ENCODE peak calls at places on chromosomes 6 and 20, in eight cellular contexts. One of them, this sample, is unnamed.

GRCh38 chr20:41003143-41003932 is 25.3 kb upstream of the TOP1 start:
- DNase-seq in mesothelial cell of epicardium: no peak
- DNase-seq in HCT116: peak
- DNase-seq in progenitor cell of endocrine pancreas: no peak
- DNase-seq in CD4-positive, alpha-beta T cell: peak
- DNase-seq in HL-60: peak
- DNase-seq in non-pigmented ciliary epithelial cell: peak
- DNase-seq in ELR: peak
- DNase-seq in this sample: no peak

GRCh38 chr6:28683945-28684538 is 158.4 kb downstream of the GPX5 start:
- DNase-seq in HCT116: peak
- DNase-seq in ELR: peak
- DNase-seq in CD4-positive, alpha-beta T cell: no peak
- DNase-seq in non-pigmented ciliary epithelial cell: no peak
- DNase-seq in progenitor cell of endocrine pancreas: no peak
- DNase-seq in mesothelial cell of epicardium: no peak
- DNase-seq in HL-60: no peak
- DNase-seq in this sample: no peak

GRCh38 chr6:169513478-169514193 is 188.2 kb downstream of the WDR27 start:
- DNase-seq in HCT116: no peak
- DNase-seq in CD4-positive, alpha-beta T cell: no peak
- DNase-seq in progenitor cell of endocrine pancreas: no peak
- DNase-seq in mesothelial cell of epicardium: no peak
- DNase-seq in non-pigmented ciliary epithelial cell: no peak
- DNase-seq in HL-60: no peak
- DNase-seq in ELR: no peak
- DNase-seq in this sample: no peak

GRCh38 chr6:24431045-24431451 is 28.3 kb downstream of the MRS2 start:
- DNase-seq in mesothelial cell of epicardium: no peak
- DNase-seq in ELR: peak
- DNase-seq in HCT116: peak
- DNase-seq in progenitor cell of endocrine pancreas: no peak
- DNase-seq in CD4-positive, alpha-beta T cell: no peak
- DNase-seq in HL-60: peak
- DNase-seq in non-pigmented ciliary epithelial cell: no peak
- DNase-seq in this sample: no peak

GRCh38 chr20:3658019-3658707 is 5.0 kb downstream of the GFRA4 start:
- DNase-seq in ELR: no peak
- DNase-seq in progenitor cell of endocrine pancreas: no peak
- DNase-seq in HCT116: no peak
- DNase-seq in CD4-positive, alpha-beta T cell: no peak
- DNase-seq in HL-60: no peak
- DNase-seq in mesothelial cell of epicardium: peak
- DNase-seq in non-pigmented ciliary epithelial cell: no peak
- DNase-seq in this sample: no peak

GRCh38 chr6:14977747-14978382 is 268.0 kb upstream of the JARID2 start:
- DNase-seq in progenitor cell of endocrine pancreas: no peak
- DNase-seq in mesothelial cell of epicardium: no peak
- DNase-seq in ELR: no peak
- DNase-seq in HL-60: no peak
- DNase-seq in HCT116: no peak
- DNase-seq in CD4-positive, alpha-beta T cell: no peak
- DNase-seq in non-pigmented ciliary epithelial cell: no peak
- DNase-seq in this sample: no peak

GRCh38 chr6:160933256-160933655 is 58.3 kb upstream of the MAP3K4 start:
- DNase-seq in HL-60: no peak
- DNase-seq in non-pigmented ciliary epithelial cell: no peak
- DNase-seq in progenitor cell of endocrine pancreas: no peak
- DNase-seq in HCT116: no peak
- DNase-seq in mesothelial cell of epicardium: no peak
- DNase-seq in CD4-positive, alpha-beta T cell: no peak
- DNase-seq in ELR: no peak
- DNase-seq in this sample: no peak

GRCh38 chr6:35831257-35832007 is 26.3 kb downstream of the LHFPL5 start:
- DNase-seq in HCT116: no peak
- DNase-seq in mesothelial cell of epicardium: no peak
- DNase-seq in non-pigmented ciliary epithelial cell: no peak
- DNase-seq in CD4-positive, alpha-beta T cell: no peak
- DNase-seq in progenitor cell of endocrine pancreas: no peak
- DNase-seq in ELR: no peak
- DNase-seq in HL-60: no peak
- DNase-seq in this sample: no peak

GRCh38 chr6:26019261-26019845 is 56.8 kb downstream of the TRIM38 start:
- DNase-seq in CD4-positive, alpha-beta T cell: no peak
- DNase-seq in HL-60: no peak
- DNase-seq in ELR: no peak
- DNase-seq in non-pigmented ciliary epithelial cell: no peak
- DNase-seq in mesothelial cell of epicardium: no peak
- DNase-seq in HCT116: no peak
- DNase-seq in progenitor cell of endocrine pancreas: no peak
- DNase-seq in this sample: no peak

GRCh38 chr6:20411544-20411943 is 9.9 kb downstream of the E2F3 start:
- DNase-seq in non-pigmented ciliary epithelial cell: no peak
- DNase-seq in progenitor cell of endocrine pancreas: no peak
- DNase-seq in CD4-positive, alpha-beta T cell: no peak
- DNase-seq in HCT116: no peak
- DNase-seq in mesothelial cell of epicardium: no peak
- DNase-seq in ELR: no peak
- DNase-seq in HL-60: no peak
- DNase-seq in this sample: no peak

GRCh38 chr6:34514593-34515472 is 41.3 kb downstream of the SPDEF start:
- DNase-seq in HL-60: no peak
- DNase-seq in HCT116: no peak
- DNase-seq in mesothelial cell of epicardium: peak
- DNase-seq in ELR: peak
- DNase-seq in progenitor cell of endocrine pancreas: no peak
- DNase-seq in non-pigmented ciliary epithelial cell: peak
- DNase-seq in CD4-positive, alpha-beta T cell: no peak
- DNase-seq in this sample: no peak

GRCh38 chr6:20953019-20953418 is 418.8 kb downstream of the CDKAL1 start:
- DNase-seq in HCT116: no peak
- DNase-seq in ELR: no peak
- DNase-seq in progenitor cell of endocrine pancreas: no peak
- DNase-seq in non-pigmented ciliary epithelial cell: no peak
- DNase-seq in HL-60: no peak
- DNase-seq in CD4-positive, alpha-beta T cell: no peak
- DNase-seq in mesothelial cell of epicardium: no peak
- DNase-seq in this sample: peak

GRCh38 chr6:55174211-55175013 is at the start of gene HCRTR2:
- DNase-seq in mesothelial cell of epicardium: no peak
- DNase-seq in HL-60: no peak
- DNase-seq in CD4-positive, alpha-beta T cell: no peak
- DNase-seq in non-pigmented ciliary epithelial cell: no peak
- DNase-seq in ELR: peak
- DNase-seq in HCT116: no peak
- DNase-seq in progenitor cell of endocrine pancreas: no peak
- DNase-seq in this sample: no peak

GRCh38 chr20:25249198-25249931 is 1.5 kb downstream of the PYGB start:
- DNase-seq in HL-60: no peak
- DNase-seq in mesothelial cell of epicardium: no peak
- DNase-seq in CD4-positive, alpha-beta T cell: no peak
- DNase-seq in progenitor cell of endocrine pancreas: no peak
- DNase-seq in HCT116: no peak
- DNase-seq in ELR: peak
- DNase-seq in non-pigmented ciliary epithelial cell: no peak
- DNase-seq in this sample: no peak

GRCh38 chr6:71419954-71420692 is 131.5 kb downstream of the OGFRL1 start:
- DNase-seq in CD4-positive, alpha-beta T cell: no peak
- DNase-seq in non-pigmented ciliary epithelial cell: no peak
- DNase-seq in progenitor cell of endocrine pancreas: peak
- DNase-seq in mesothelial cell of epicardium: peak
- DNase-seq in ELR: peak
- DNase-seq in HL-60: no peak
- DNase-seq in HCT116: no peak
- DNase-seq in this sample: no peak

GRCh38 chr6:8276148-8276547 is 159.2 kb downstream of the SLC35B3 start:
- DNase-seq in mesothelial cell of epicardium: no peak
- DNase-seq in HL-60: no peak
- DNase-seq in non-pigmented ciliary epithelial cell: no peak
- DNase-seq in progenitor cell of endocrine pancreas: no peak
- DNase-seq in CD4-positive, alpha-beta T cell: no peak
- DNase-seq in ELR: no peak
- DNase-seq in HCT116: no peak
- DNase-seq in this sample: no peak

GRCh38 chr20:4989570-4989969 is 11.7 kb downstream of the SLC23A2 start:
- DNase-seq in ELR: no peak
- DNase-seq in non-pigmented ciliary epithelial cell: no peak
- DNase-seq in HCT116: no peak
- DNase-seq in mesothelial cell of epicardium: no peak
- DNase-seq in progenitor cell of endocrine pancreas: no peak
- DNase-seq in CD4-positive, alpha-beta T cell: no peak
- DNase-seq in HL-60: no peak
- DNase-seq in this sample: no peak

GRCh38 chr6:73285674-73286283 is 22.8 kb upstream of the KHDC1 start:
- DNase-seq in HCT116: peak
- DNase-seq in non-pigmented ciliary epithelial cell: peak
- DNase-seq in CD4-positive, alpha-beta T cell: no peak
- DNase-seq in HL-60: no peak
- DNase-seq in mesothelial cell of epicardium: no peak
- DNase-seq in progenitor cell of endocrine pancreas: no peak
- DNase-seq in ELR: peak
- DNase-seq in this sample: no peak

GRCh38 chr6:47061631-47062300 is 19.6 kb upstream of the ADGRF1 start:
- DNase-seq in non-pigmented ciliary epithelial cell: no peak
- DNase-seq in HCT116: no peak
- DNase-seq in progenitor cell of endocrine pancreas: no peak
- DNase-seq in mesothelial cell of epicardium: no peak
- DNase-seq in HL-60: no peak
- DNase-seq in CD4-positive, alpha-beta T cell: no peak
- DNase-seq in ELR: peak
- DNase-seq in this sample: no peak

GRCh38 chr6:106134906-106135634 is 48.9 kb downstream of the PRDM1 start:
- DNase-seq in CD4-positive, alpha-beta T cell: no peak
- DNase-seq in ELR: peak
- DNase-seq in progenitor cell of endocrine pancreas: no peak
- DNase-seq in mesothelial cell of epicardium: no peak
- DNase-seq in HL-60: no peak
- DNase-seq in HCT116: peak
- DNase-seq in non-pigmented ciliary epithelial cell: no peak
- DNase-seq in this sample: no peak